ENCODE peak calls at places on chromosome 14, in eight cellular contexts. H is stomach; C is upper lobe of right lung; Q is GM23338; U is cardiac muscle cell; I is CD8-positive, alpha-beta T cell; Z is transverse colon; V is OCI-LY7. S is an unnamed sample. For H3K4me1, the result is how much of the 10 kb centered on the place peaks cover.

GRCh38 chr14:38079886-38080285 is 127.8 kb upstream of the SSTR1 start:
- DNase-seq in H (no peak), C (no peak), Q (no peak), U (no peak), I (no peak), Z (no peak), V (no peak), S (no peak)

GRCh38 chr14:58697266-58697926 is 59.6 kb downstream of the DACT1 start:
- DNase-seq in H (no peak), C (no peak), Q (peak), U (no peak), I (no peak), Z (no peak), V (no peak), S (no peak)

GRCh38 chr14:88384653-88385205 is 728 bp upstream of the SPATA7 start:
- DNase-seq in H (no peak), C (no peak), Q (no peak), U (peak), I (no peak), Z (no peak), V (no peak), S (no peak)

GRCh38 chr14:89921896-89922548 is 32.5 kb downstream of the EFCAB11 start:
- DNase-seq in H (no peak), C (no peak), Q (no peak), U (peak), I (no peak), Z (no peak), V (no peak), S (no peak)

GRCh38 chr14:91660790-91661189 is 71.1 kb downstream of the CATSPERB start:
- DNase-seq in H (no peak), C (no peak), Q (no peak), U (no peak), I (no peak), Z (no peak), V (no peak), S (no peak)

GRCh38 chr14:100540926-100541620 is 46.1 kb downstream of the BEGAIN start:
- DNase-seq in H (no peak), C (peak), Q (no peak), U (no peak), I (no peak), Z (no peak), V (no peak), S (peak)

GRCh38 chr14:96592591-96593388 is 90.6 kb downstream of the PAPOLA start:
- DNase-seq in H (peak), C (peak), Q (peak), U (peak), I (peak), Z (peak), V (no peak), S (no peak)

GRCh38 chr14:35506927-35507326 is 27.0 kb upstream of the INSM2 start:
- DNase-seq in H (no peak), C (no peak), Q (no peak), U (peak), I (no peak), Z (no peak), V (no peak), S (no peak)

GRCh38 chr14:37024166-37024565 is 148.2 kb downstream of the SLC25A21 start:
- DNase-seq in H (no peak), C (no peak), Q (peak), U (no peak), I (no peak), Z (no peak), V (no peak), S (no peak)

GRCh38 chr14:100438678-100439592 is 115.8 kb downstream of the SLC25A47 start:
- DNase-seq in H (peak), C (no peak), Q (no peak), U (peak), I (no peak), Z (peak), V (no peak), S (peak)

GRCh38 chr14:34374998-34375740 is 86.9 kb downstream of the SPTSSA start:
- DNase-seq in H (no peak), C (no peak), Q (no peak), U (no peak), I (no peak), Z (peak), V (no peak), S (no peak)

GRCh38 chr14:20376071-20376588 is 32.7 kb downstream of the PARP2 start:
- DNase-seq in H (peak), C (no peak), Q (no peak), U (no peak), I (no peak), Z (peak), V (no peak), S (no peak)

GRCh38 chr14:104546021-104546491 is 33.5 kb upstream of the C14orf180 start:
- DNase-seq in H (no peak), C (peak), Q (no peak), U (no peak), I (no peak), Z (no peak), V (no peak), S (peak)

GRCh38 chr14:57383125-57383524 is 7.3 kb upstream of the NAA30 start:
- DNase-seq in H (no peak), C (no peak), Q (peak), U (no peak), I (no peak), Z (no peak), V (no peak), S (no peak)

GRCh38 chr14:68947802-68948201 is 31.3 kb downstream of the ACTN1 start:
- DNase-seq in H (peak), C (no peak), Q (no peak), U (peak), I (no peak), Z (peak), V (no peak), S (no peak)

GRCh38 chr14:52268191-52269061 is 928 bp downstream of the PTGDR start:
- DNase-seq in H (no peak), C (no peak), Q (peak), U (peak), I (no peak), Z (no peak), V (no peak), S (peak)

GRCh38 chr14:105865266-105865903 is 339.0 kb downstream of the TMEM121 start:
- DNase-seq in H (peak), C (no peak), Q (no peak), U (no peak), I (no peak), Z (no peak), V (no peak), S (peak)

GRCh38 chr14:99853206-99853605 is 60.0 kb downstream of the EML1 start:
- DNase-seq in H (no peak), C (no peak), Q (no peak), U (no peak), I (no peak), Z (no peak), V (no peak), S (no peak)

GRCh38 chr14:99821519-99822165 is 28.4 kb downstream of the EML1 start:
- DNase-seq in H (no peak), C (no peak), Q (no peak), U (peak), I (no peak), Z (no peak), V (no peak), S (no peak)

GRCh38 chr14:79337761-79338160 is 873.5 kb downstream of the DIO2 start:
- DNase-seq in H (no peak), C (no peak), Q (no peak), U (no peak), I (no peak), Z (no peak), V (no peak), S (no peak)

GRCh38 chr14:63677891-63678379 is 36.3 kb upstream of the WDR89 start:
- DNase-seq in H (no peak), C (no peak), Q (no peak), U (peak), I (no peak), Z (peak), V (no peak), S (no peak)

GRCh38 chr14:93970589-93970966 is 5.8 kb downstream of the ASB2 start:
- DNase-seq in H (peak), C (no peak), Q (peak), U (no peak), I (peak), Z (peak), V (peak), S (no peak)

GRCh38 chr14:73955674-73956073 is 5.6 kb downstream of the COQ6 start:
- DNase-seq in H (no peak), C (no peak), Q (no peak), U (no peak), I (no peak), Z (no peak), V (no peak), S (no peak)

GRCh38 chr14:60220084-60220483 is 28.9 kb upstream of the PPM1A start:
- DNase-seq in H (no peak), C (no peak), Q (no peak), U (no peak), I (no peak), Z (no peak), V (no peak), S (no peak)

GRCh38 chr14:61140271-61140670 is 140.9 kb downstream of the TMEM30B start:
- DNase-seq in H (no peak), C (no peak), Q (no peak), U (no peak), I (no peak), Z (no peak), V (no peak), S (no peak)

GRCh38 chr14:101227611-101228594 is 324.4 kb upstream of the RTL1 start:
- DNase-seq in H (no peak), C (no peak), Q (no peak), U (no peak), I (no peak), Z (no peak), V (no peak), S (no peak)

GRCh38 chr14:52025310-52025709 is 36.0 kb downstream of the RTRAF start:
- DNase-seq in H (no peak), C (no peak), Q (no peak), U (peak), I (no peak), Z (no peak), V (no peak), S (no peak)

GRCh38 chr14:57549165-57549564 is 55.5 kb upstream of the CCDC198 start:
- DNase-seq in H (no peak), C (no peak), Q (no peak), U (no peak), I (no peak), Z (no peak), V (no peak), S (no peak)

GRCh38 chr14:100780246-100780645 is 45.7 kb upstream of the MEG3 start:
- DNase-seq in H (peak), C (no peak), Q (no peak), U (no peak), I (no peak), Z (peak), V (no peak), S (no peak)

GRCh38 chr14:85702937-85703336 is 173.0 kb downstream of the FLRT2 start:
- DNase-seq in H (no peak), C (no peak), Q (no peak), U (peak), I (no peak), Z (no peak), V (no peak), S (no peak)

GRCh38 chr14:82251434-82251833 is 717.8 kb upstream of the SEL1L start:
- DNase-seq in H (no peak), C (no peak), Q (peak), U (no peak), I (no peak), Z (no peak), V (no peak), S (no peak)

GRCh38 chr14:25607095-25607657 is 557.2 kb upstream of the STXBP6 start:
- DNase-seq in H (no peak), C (no peak), Q (peak), U (no peak), I (no peak), Z (no peak), V (no peak), S (no peak)

GRCh38 chr14:22478670-22479069 is 110.4 kb downstream of the DAD1 start:
- DNase-seq in H (no peak), C (no peak), Q (no peak), U (peak), I (no peak), Z (no peak), V (no peak), S (no peak)

GRCh38 chr14:104892517-104893434 is 27.7 kb downstream of the CEP170B start:
- DNase-seq in H (peak), C (peak), Q (no peak), U (no peak), I (no peak), Z (peak), V (no peak), S (peak)

GRCh38 chr14:90483551-90483950 is 86.7 kb downstream of the CALM1 start:
- DNase-seq in H (peak), C (no peak), Q (peak), U (no peak), I (peak), Z (peak), V (no peak), S (no peak)

GRCh38 chr14:105480807-105481801 is 5.6 kb upstream of the CRIP1 start:
- DNase-seq in H (peak), C (peak), Q (peak), U (peak), I (peak), Z (peak), V (peak), S (peak)

GRCh38 chr14:104787736-104788532 is 7.6 kb downstream of the AKT1 start:
- DNase-seq in H (no peak), C (peak), Q (no peak), U (no peak), I (no peak), Z (no peak), V (no peak), S (peak)

GRCh38 chr14:66268802-66269334 is 217.3 kb upstream of the CCDC196 start:
- DNase-seq in H (no peak), C (no peak), Q (no peak), U (no peak), I (no peak), Z (no peak), V (no peak), S (no peak)

GRCh38 chr14:59482471-59483331 is 1.5 kb downstream of the L3HYPDH start:
- DNase-seq in H (no peak), C (no peak), Q (no peak), U (peak), I (no peak), Z (peak), V (no peak), S (no peak)

GRCh38 chr14:71675902-71676291 is 256.3 kb upstream of the RGS6 start:
- DNase-seq in H (no peak), C (no peak), Q (no peak), U (no peak), I (no peak), Z (no peak), V (no peak), S (no peak)

DNA sequence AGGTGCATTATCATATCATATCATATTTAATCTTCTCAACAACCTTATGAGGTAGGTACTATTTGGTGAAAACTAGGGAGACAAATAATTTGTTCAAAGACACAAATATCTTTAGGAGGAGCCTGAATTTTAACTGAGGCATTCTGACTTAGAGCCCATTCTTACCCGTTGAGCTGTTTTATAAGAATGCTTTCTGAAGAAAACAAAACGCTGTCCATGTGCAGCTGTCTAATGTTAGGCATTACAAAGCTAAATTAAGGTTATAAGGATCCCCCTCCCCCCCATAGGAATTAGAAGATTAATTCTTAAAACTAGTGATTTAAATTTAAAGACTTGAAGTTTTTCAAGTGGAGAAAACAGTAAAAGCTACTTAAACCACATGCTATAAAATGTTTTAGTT is 6.4 kb downstream of the KTN1 start:
- DNase-seq in H (no peak), C (no peak), Q (no peak), U (no peak), I (no peak), Z (no peak), V (no peak), S (no peak)
- H3K4me1 ChIP-seq in H (under half), C (half or more), Q (half or more), U (half or more), I (half or more), Z (under half), V (under half), S (half or more)

DNA sequence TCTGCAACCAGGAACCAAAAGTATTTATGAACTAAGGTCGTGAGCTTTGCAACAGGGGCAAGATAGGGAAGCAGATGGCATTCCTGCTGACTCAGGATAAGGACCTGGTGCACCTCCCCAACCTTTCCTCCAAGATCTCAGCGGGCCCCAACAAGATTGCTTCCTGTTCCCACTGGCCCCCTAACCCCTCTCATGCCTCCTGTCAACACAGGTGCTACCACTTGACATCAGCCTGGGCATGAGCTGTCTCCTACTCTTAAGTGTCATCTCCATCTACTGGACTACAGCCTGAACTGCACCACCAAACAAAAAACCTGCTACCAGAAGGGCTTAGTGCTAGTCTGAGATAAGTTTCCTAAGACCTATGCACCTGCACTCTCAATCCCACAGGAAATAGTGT is 32.7 kb downstream of the MED6 start:
- DNase-seq in H (no peak), C (no peak), Q (peak), U (peak), I (no peak), Z (no peak), V (peak), S (no peak)
- TF ChIP-seq CTCF in H (no peak), C (peak), Q (peak), U (peak), I (no peak), Z (peak), V (peak), S (peak)

GRCh38 chr14:53714495-53715389 is 241.9 kb downstream of the BMP4 start:
- DNase-seq in H (no peak), C (no peak), Q (no peak), U (peak), I (no peak), Z (no peak), V (no peak), S (no peak)
- H3K4me3 ChIP-seq in H (no peak), C (peak), Q (no peak), U (no peak), I (no peak), Z (no peak), V (no peak), S (no peak)

DNA sequence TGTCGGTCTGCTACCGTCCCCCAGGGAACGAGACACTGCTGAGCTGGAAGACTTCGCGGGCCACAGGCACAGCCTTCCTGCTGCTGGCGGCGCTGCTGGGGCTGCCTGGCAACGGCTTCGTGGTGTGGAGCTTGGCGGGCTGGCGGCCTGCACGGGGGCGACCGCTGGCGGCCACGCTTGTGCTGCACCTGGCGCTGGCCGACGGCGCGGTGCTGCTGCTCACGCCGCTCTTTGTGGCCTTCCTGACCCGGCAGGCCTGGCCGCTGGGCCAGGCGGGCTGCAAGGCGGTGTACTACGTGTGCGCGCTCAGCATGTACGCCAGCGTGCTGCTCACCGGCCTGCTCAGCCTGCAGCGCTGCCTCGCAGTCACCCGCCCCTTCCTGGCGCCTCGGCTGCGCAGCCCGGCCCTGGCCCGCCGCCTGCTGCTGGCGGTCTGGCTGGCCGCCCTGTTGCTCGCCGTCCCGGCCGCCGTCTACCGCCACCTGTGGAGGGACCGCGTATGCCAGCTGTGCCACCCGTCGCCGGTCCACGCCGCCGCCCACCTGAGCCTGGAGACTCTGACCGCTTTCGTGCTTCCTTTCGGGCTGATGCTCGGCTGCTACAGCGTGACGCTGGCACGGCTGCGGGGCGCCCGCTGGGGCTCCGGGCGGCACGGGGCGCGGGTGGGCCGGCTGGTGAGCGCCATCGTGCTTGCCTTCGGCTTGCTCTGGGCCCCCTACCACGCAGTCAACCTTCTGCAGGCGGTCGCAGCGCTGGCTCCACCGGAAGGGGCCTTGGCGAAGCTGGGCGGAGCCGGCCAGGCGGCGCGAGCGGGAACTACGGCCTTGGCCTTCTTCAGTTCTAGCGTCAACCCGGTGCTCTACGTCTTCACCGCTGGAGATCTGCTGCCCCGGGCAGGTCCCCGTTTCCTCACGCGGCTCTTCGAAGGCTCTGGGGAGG is at the start of gene LTB4R:
- DNase-seq in H (peak), C (peak), Q (peak), U (peak), I (peak), Z (peak), V (peak), S (peak)
- H3K4me1 ChIP-seq in H (half or more), C (half or more), Q (under half), U (under half), I (half or more), Z (under half), V (under half), S (half or more)

GRCh38 chr14:102777711-102778615 is 714 bp downstream of the TRAF3 start:
- DNase-seq in H (no peak), C (peak), Q (peak), U (peak), I (no peak), Z (peak), V (peak), S (peak)
- TF ChIP-seq CTCF in H (no peak), C (no peak), Q (no peak), U (no peak), I (no peak), Z (no peak), V (no peak), S (no peak)

S was measured in left lung.